ENCODE peak calls at places on chromosomes 1 and 21, in five cellular contexts. G, H, X, D and V are unnamed samples.

GRCh38 chr1:171740987-171741871 is 636 bp downstream of the VAMP4 start:
- DNase-seq in G (peak), H (peak), X (peak), D (peak), V (peak)

GRCh38 chr1:84771895-84772294 is 81.6 kb upstream of the SSX2IP start:
- DNase-seq in G (no peak), H (no peak), X (no peak), D (no peak), V (no peak)

GRCh38 chr1:150234309-150234646 is 1.6 kb downstream of the ANP32E start:
- DNase-seq in G (no peak), H (no peak), X (peak), D (no peak), V (no peak)

GRCh38 chr1:202553560-202554038 is 156.7 kb downstream of the SYT2 start:
- DNase-seq in G (peak), H (peak), X (peak), D (peak), V (peak)

GRCh38 chr21:28018741-28019669 is 973.7 kb downstream of the LTN1 start:
- DNase-seq in G (peak), H (no peak), X (no peak), D (peak), V (peak)

GRCh38 chr1:100010804-100011203 is 41.0 kb downstream of the SLC35A3 start:
- DNase-seq in G (no peak), H (no peak), X (no peak), D (no peak), V (no peak)

GRCh38 chr1:8821084-8821483 is 3.6 kb upstream of the RERE start:
- DNase-seq in G (no peak), H (no peak), X (no peak), D (no peak), V (no peak)

GRCh38 chr1:3402258-3403010 is 52.0 kb upstream of the ARHGEF16 start:
- DNase-seq in G (no peak), H (no peak), X (no peak), D (no peak), V (no peak)

GRCh38 chr1:2534775-2535387 is 4.8 kb upstream of the HES5 start:
- DNase-seq in G (peak), H (no peak), X (no peak), D (peak), V (no peak)

GRCh38 chr1:1808206-1808605 is 29.9 kb upstream of the NADK start:
- DNase-seq in G (no peak), H (no peak), X (no peak), D (no peak), V (no peak)

GRCh38 chr1:40241372-40241771 is 6.4 kb upstream of the TMCO2 start:
- DNase-seq in G (no peak), H (no peak), X (no peak), D (no peak), V (no peak)

GRCh38 chr1:237759371-237759770 is 131.4 kb downstream of the ZP4 start:
- DNase-seq in G (no peak), H (no peak), X (no peak), D (no peak), V (no peak)

GRCh38 chr1:236516929-236517704 is 6.7 kb upstream of the LGALS8 start:
- DNase-seq in G (no peak), H (no peak), X (no peak), D (peak), V (peak)

GRCh38 chr21:15659768-15660423 is 69.9 kb upstream of the USP25 start:
- DNase-seq in G (no peak), H (no peak), X (no peak), D (no peak), V (peak)

GRCh38 chr1:156706647-156707008 is 1.2 kb upstream of the CRABP2 start:
- DNase-seq in G (no peak), H (peak), X (peak), D (peak), V (peak)

GRCh38 chr1:159594581-159594980 is 7.0 kb downstream of the APCS start:
- DNase-seq in G (no peak), H (no peak), X (no peak), D (peak), V (no peak)

GRCh38 chr1:233394860-233395717 is 67.6 kb downstream of the MAP3K21 start:
- DNase-seq in G (peak), H (no peak), X (peak), D (peak), V (peak)

GRCh38 chr1:11951901-11952300 is 17.4 kb downstream of the PLOD1 start:
- DNase-seq in G (no peak), H (no peak), X (no peak), D (no peak), V (no peak)

GRCh38 chr1:165928075-165928731 is 100.8 kb downstream of the UCK2 start:
- DNase-seq in G (peak), H (no peak), X (peak), D (peak), V (peak)

GRCh38 chr1:1122078-1122811 is 6.4 kb upstream of the C1orf159 start:
- DNase-seq in G (peak), H (peak), X (peak), D (peak), V (peak)

DNA sequence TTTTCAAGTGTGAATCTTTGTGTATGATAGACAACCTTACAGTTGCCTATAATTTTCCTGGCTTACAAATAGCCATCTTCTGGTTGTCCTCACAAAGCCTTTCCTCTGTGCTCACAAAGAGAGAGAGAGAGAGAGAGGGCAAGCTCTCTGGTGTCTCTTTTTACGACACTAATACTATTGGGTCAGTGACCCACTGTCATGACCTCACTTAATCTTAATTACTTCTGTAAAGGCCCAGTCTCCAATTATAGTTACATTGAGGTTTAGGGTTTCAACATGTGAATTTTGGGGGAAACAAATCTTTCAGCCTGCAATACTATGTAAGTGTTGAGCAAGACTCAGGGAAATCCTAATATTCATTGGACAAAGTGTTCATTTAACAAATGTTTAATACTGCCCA is 167.4 kb upstream of the COL11A1 start:
- DNase-seq in G (no peak), H (no peak), X (no peak), D (no peak), V (no peak)
- TF ChIP-seq CTCF in G (no peak), H (no peak), X (no peak), D (no peak), V (no peak)

GRCh38 chr1:37509181-37509580 is 5.4 kb downstream of the MEAF6 start:
- DNase-seq in G (peak), H (no peak), X (no peak), D (peak), V (no peak)
- TF ChIP-seq CTCF in G (peak), H (no peak), X (no peak), D (no peak), V (no peak)

DNA sequence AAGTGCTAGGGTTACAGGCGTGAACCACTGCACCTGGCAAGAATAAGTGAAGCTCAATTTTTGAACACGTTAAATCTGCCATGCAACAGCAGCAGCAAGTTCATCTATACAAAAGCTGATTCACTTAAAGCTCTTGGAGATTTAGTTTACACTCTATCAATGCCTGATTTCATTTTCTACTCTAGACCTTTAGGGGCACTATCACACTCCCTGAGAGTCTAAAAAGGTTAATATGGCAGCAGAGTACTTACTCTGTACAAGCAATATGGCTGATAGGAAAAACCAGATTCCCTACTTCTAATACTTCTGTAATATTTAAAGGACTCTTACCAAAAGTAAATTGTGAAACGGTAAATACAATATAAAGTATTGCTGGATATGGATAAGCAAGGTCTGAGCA is 4.8 kb downstream of the RBM34 start:
- DNase-seq in G (no peak), H (no peak), X (no peak), D (no peak), V (no peak)
- TF ChIP-seq CTCF in G (peak), H (no peak), X (no peak), D (no peak), V (no peak)

GRCh38 chr1:5640845-5641244 is 351.4 kb downstream of the NPHP4 start:
- DNase-seq in G (peak), H (no peak), X (no peak), D (no peak), V (no peak)
- TF ChIP-seq CTCF in G (peak), H (no peak), X (no peak), D (no peak), V (no peak)

GRCh38 chr1:176536588-176536987 is 73.6 kb downstream of the PAPPA2 start:
- DNase-seq in G (no peak), H (no peak), X (no peak), D (no peak), V (no peak)
- TF ChIP-seq CTCF in G (no peak), H (no peak), X (no peak), D (no peak), V (no peak)

GRCh38 chr1:225437710-225438437 is 10.0 kb upstream of the LBR start:
- DNase-seq in G (no peak), H (no peak), X (no peak), D (peak), V (no peak)

GRCh38 chr1:225440380-225440957 is 12.6 kb upstream of the LBR start:
- DNase-seq in G (no peak), H (no peak), X (no peak), D (no peak), V (no peak)

GRCh38 chr1:225445644-225446297 is 17.9 kb upstream of the LBR start:
- DNase-seq in G (no peak), H (no peak), X (no peak), D (peak), V (no peak)

GRCh38 chr1:225442156-225442555 is 14.3 kb upstream of the LBR start:
- DNase-seq in G (peak), H (no peak), X (no peak), D (no peak), V (no peak)

GRCh38 chr1:225441314-225442119 is 13.7 kb upstream of the LBR start:
- DNase-seq in G (peak), H (no peak), X (no peak), D (no peak), V (peak)
- TF ChIP-seq CTCF in G (peak), H (no peak), X (no peak), D (peak), V (peak)

GRCh38 chr1:31588751-31589515 is 12.6 kb downstream of the TINAGL1 start:
- DNase-seq in G (no peak), H (peak), X (no peak), D (peak), V (no peak)

GRCh38 chr1:31586376-31587327 is 10.3 kb downstream of the TINAGL1 start:
- DNase-seq in G (no peak), H (no peak), X (no peak), D (no peak), V (no peak)

GRCh38 chr1:31584869-31585735 is 8.8 kb downstream of the TINAGL1 start:
- DNase-seq in G (no peak), H (no peak), X (no peak), D (no peak), V (no peak)

GRCh38 chr1:31585736-31586365 is 9.5 kb downstream of the TINAGL1 start:
- DNase-seq in G (no peak), H (no peak), X (no peak), D (no peak), V (no peak)

GRCh38 chr1:31587720-31588423 is 11.6 kb downstream of the TINAGL1 start:
- DNase-seq in G (peak), H (peak), X (no peak), D (peak), V (no peak)
- TF ChIP-seq CTCF in G (peak), H (peak), X (peak), D (peak), V (peak)